ENCODE peak calls at places on chromosomes 6 and 20, in nine cellular contexts. T is OCI-LY7, A is activated gamma-delta T cell treated with Interleukin-2 at 50 U/mL for 16 hours, C is NB4, G is DMS153, M is COR-L47, S is ascending aorta, D is ecto neural progenitor cell, X is tibial nerve. Y is an unnamed sample.

GRCh38 chr6:134340574-134340973 is 22.7 kb upstream of the SGK1 start:
- DNase-seq in T (no peak), A (no peak), C (peak), G (no peak), M (no peak), S (no peak), D (no peak), X (no peak), Y (no peak)

GRCh38 chr20:51928931-51929330 is 126.6 kb upstream of the SALL4 start:
- DNase-seq in T (no peak), A (no peak), C (no peak), G (no peak), M (no peak), S (no peak), D (no peak), X (no peak), Y (no peak)

GRCh38 chr6:30717129-30717844 is at the start of gene MDC1:
- DNase-seq in T (peak), A (peak), C (peak), G (peak), M (peak), S (peak), D (peak), X (peak), Y (peak)

GRCh38 chr6:14312497-14312896 is 194.9 kb downstream of the CD83 start:
- DNase-seq in T (no peak), A (no peak), C (no peak), G (no peak), M (no peak), S (no peak), D (no peak), X (no peak), Y (no peak)

GRCh38 chr20:52047811-52048302 is 143.7 kb downstream of the ZFP64 start:
- DNase-seq in T (no peak), A (peak), C (peak), G (no peak), M (no peak), S (no peak), D (peak), X (no peak), Y (no peak)

GRCh38 chr20:10350188-10350842 is 83.7 kb downstream of the MKKS start:
- DNase-seq in T (no peak), A (no peak), C (no peak), G (no peak), M (no peak), S (no peak), D (no peak), X (no peak), Y (no peak)

GRCh38 chr6:21046276-21046675 is 512.0 kb downstream of the CDKAL1 start:
- DNase-seq in T (no peak), A (no peak), C (no peak), G (no peak), M (no peak), S (no peak), D (no peak), X (no peak), Y (no peak)

GRCh38 chr6:63403725-63404124 is 83.9 kb upstream of the LGSN start:
- DNase-seq in T (no peak), A (no peak), C (no peak), G (no peak), M (no peak), S (no peak), D (no peak), X (no peak), Y (no peak)

GRCh38 chr6:146550911-146551310 is 7.3 kb downstream of the RAB32 start:
- DNase-seq in T (no peak), A (no peak), C (no peak), G (no peak), M (no peak), S (no peak), D (no peak), X (no peak), Y (no peak)

GRCh38 chr6:111804627-111805235 is 68.5 kb downstream of the FYN start:
- DNase-seq in T (no peak), A (peak), C (peak), G (no peak), M (no peak), S (no peak), D (no peak), X (no peak), Y (no peak)

GRCh38 chr20:42074944-42075343 is 456.8 kb upstream of the CHD6 start:
- DNase-seq in T (no peak), A (no peak), C (no peak), G (no peak), M (no peak), S (no peak), D (no peak), X (no peak), Y (no peak)

GRCh38 chr6:110971458-110971857 is 10.4 kb upstream of the RPF2 start:
- DNase-seq in T (no peak), A (no peak), C (no peak), G (no peak), M (no peak), S (no peak), D (no peak), X (no peak), Y (no peak)

GRCh38 chr6:334536-334935 is 42.2 kb downstream of the DUSP22 start:
- DNase-seq in T (no peak), A (no peak), C (no peak), G (no peak), M (no peak), S (no peak), D (no peak), X (no peak), Y (no peak)

GRCh38 chr20:53635189-53635588 is 41.5 kb upstream of the ZNF217 start:
- DNase-seq in T (no peak), A (no peak), C (peak), G (no peak), M (no peak), S (no peak), D (no peak), X (no peak), Y (peak)

GRCh38 chr20:63153254-63154221 is 62.4 kb downstream of the YTHDF1 start:
- DNase-seq in T (no peak), A (no peak), C (no peak), G (no peak), M (no peak), S (no peak), D (no peak), X (no peak), Y (no peak)

GRCh38 chr6:152673233-152673632 is 24.5 kb upstream of the MYCT1 start:
- DNase-seq in T (no peak), A (no peak), C (no peak), G (no peak), M (no peak), S (no peak), D (no peak), X (no peak), Y (no peak)

Y was measured in Kasumi-1.